ENCODE peak calls at places on chromosomes 3 and 15, in six cellular contexts. U, Q, P, Y, X and G are unnamed samples.

GRCh38 chr15:45637552-45638033 is 2.8 kb downstream of the SQOR start:
- DNase-seq in X (peak), Q (peak), Y (peak), U (peak), P (no peak), G (no peak)

GRCh38 chr3:183515968-183516851 is 39.3 kb downstream of the KLHL6 start:
- DNase-seq in U (no peak), Q (no peak), Y (no peak), P (peak), X (peak), G (no peak)

GRCh38 chr15:25838871-25839195 is 24.3 kb downstream of the ATP10A start:
- DNase-seq in X (no peak), Q (no peak), P (no peak), Y (no peak), U (no peak), G (no peak)

GRCh38 chr15:90142216-90143175 is 40.2 kb upstream of the IDH2 start:
- DNase-seq in Q (no peak), P (no peak), Y (no peak), U (no peak), X (peak), G (no peak)

GRCh38 chr3:48662140-48662752 is 440 bp downstream of the CELSR3 start:
- DNase-seq in P (no peak), U (no peak), Q (no peak), X (no peak), Y (no peak), G (no peak)

GRCh38 chr3:181700168-181701087 is 11.3 kb upstream of the SOX2 start:
- DNase-seq in Q (peak), P (no peak), Y (peak), X (no peak), U (peak), G (peak)

GRCh38 chr3:147361671-147362420 is 44.5 kb downstream of the ZIC4 start:
- DNase-seq in Y (peak), P (no peak), U (no peak), X (no peak), Q (peak), G (peak)

GRCh38 chr3:123113889-123114450 is 47.1 kb downstream of the PDIA5 start:
- DNase-seq in X (no peak), P (no peak), U (no peak), Y (no peak), Q (no peak), G (peak)

GRCh38 chr3:59046839-59047238 is 3.0 kb downstream of the CFAP20DC start:
- DNase-seq in X (no peak), U (no peak), P (no peak), Y (no peak), Q (no peak), G (no peak)

GRCh38 chr3:30615615-30616346 is 9.4 kb downstream of the TGFBR2 start:
- DNase-seq in X (no peak), U (no peak), Q (peak), Y (peak), P (no peak), G (no peak)

GRCh38 chr15:59814409-59814808 is 125.3 kb upstream of the BNIP2 start:
- DNase-seq in Y (no peak), X (no peak), Q (no peak), P (no peak), U (no peak), G (peak)

GRCh38 chr3:180180795-180181194 is 144.1 kb upstream of the PEX5L start:
- DNase-seq in P (no peak), Q (peak), U (no peak), Y (peak), X (no peak), G (no peak)

GRCh38 chr3:44920081-44920480 is 45.7 kb downstream of the TGM4 start:
- DNase-seq in U (no peak), P (no peak), Y (no peak), Q (no peak), X (no peak), G (no peak)

GRCh38 chr3:138220242-138220641 is 33.1 kb downstream of the ARMC8 start:
- DNase-seq in X (no peak), Y (no peak), Q (no peak), P (no peak), U (no peak), G (peak)

GRCh38 chr3:74614133-74614967 is at the start of gene CNTN3:
- DNase-seq in P (no peak), X (no peak), U (no peak), Q (peak), Y (no peak), G (peak)

GRCh38 chr3:197444793-197445403 is 110.9 kb downstream of the BDH1 start:
- DNase-seq in Y (no peak), X (no peak), P (no peak), Q (no peak), U (no peak), G (no peak)

GRCh38 chr15:64454282-64454681 is 6.1 kb upstream of the ZNF609 start:
- DNase-seq in P (no peak), Q (no peak), U (no peak), X (no peak), Y (no peak), G (peak)

GRCh38 chr15:36807134-36807764 is 227.8 kb downstream of the CDIN1 start:
- DNase-seq in Q (no peak), Y (no peak), P (no peak), X (no peak), U (no peak), G (no peak)

GRCh38 chr3:197465996-197466549 is 89.7 kb downstream of the BDH1 start:
- DNase-seq in X (no peak), Y (peak), P (no peak), U (no peak), Q (peak), G (no peak)

GRCh38 chr3:4029135-4029534 is 229.9 kb downstream of the LRRN1 start:
- DNase-seq in X (no peak), Y (no peak), U (no peak), Q (no peak), P (no peak), G (no peak)

GRCh38 chr3:68936855-68937254 is 4.5 kb upstream of the TAFA4 start:
- DNase-seq in U (no peak), Q (no peak), X (no peak), Y (no peak), P (no peak), G (no peak)

GRCh38 chr3:6526321-6526720 is 334.6 kb upstream of the GRM7 start:
- DNase-seq in P (no peak), Y (no peak), Q (no peak), X (no peak), U (no peak), G (no peak)

GRCh38 chr3:50260027-50260941 is 8.7 kb upstream of the SEMA3B start:
- DNase-seq in U (peak), X (peak), Y (peak), P (peak), Q (peak), G (peak)

GRCh38 chr3:191148131-191148530 is 50.9 kb upstream of the OSTN start:
- DNase-seq in P (no peak), U (no peak), Y (no peak), Q (peak), X (no peak), G (no peak)

GRCh38 chr15:100627789-100628395 is 25.5 kb downstream of the ASB7 start:
- DNase-seq in U (peak), Q (peak), P (peak), X (peak), Y (peak), G (peak)

GRCh38 chr15:60218256-60218655 is 179.5 kb downstream of the ANXA2 start:
- DNase-seq in P (no peak), Q (no peak), X (no peak), U (peak), Y (no peak), G (no peak)

GRCh38 chr3:43866529-43867353 is 176.0 kb downstream of the ABHD5 start:
- DNase-seq in X (no peak), P (no peak), U (peak), Y (peak), Q (peak), G (no peak)

GRCh38 chr3:29286841-29287240 is 6.0 kb downstream of the RBMS3 start:
- DNase-seq in X (no peak), P (no peak), U (no peak), Q (peak), Y (peak), G (no peak)